ENCODE peak calls at places on chromosomes 7 and 10, in seven cellular contexts. I, U, E, D, G, N and J are unnamed samples.

GRCh38 chr7:112001089-112001826 is 204.9 kb downstream of the DOCK4 start:
- DNase-seq in I (no peak), U (no peak), E (peak), D (no peak), G (peak), N (no peak), J (no peak)

GRCh38 chr7:5622286-5622685 is 159.2 kb downstream of the RNF216 start:
- DNase-seq in I (no peak), U (no peak), E (no peak), D (no peak), G (no peak), N (no peak), J (no peak)

GRCh38 chr10:72379776-72380175 is 25.1 kb upstream of the DNAJB12 start:
- DNase-seq in I (no peak), U (no peak), E (no peak), D (no peak), G (no peak), N (no peak), J (no peak)

GRCh38 chr7:66047426-66047825 is 28.2 kb upstream of the ASL start:
- DNase-seq in I (no peak), U (no peak), E (peak), D (no peak), G (peak), N (no peak), J (peak)

GRCh38 chr7:106370542-106370941 is 85.8 kb upstream of the NAMPT start:
- DNase-seq in I (no peak), U (no peak), E (no peak), D (no peak), G (no peak), N (no peak), J (no peak)

GRCh38 chr7:149781921-149782320 is 8.5 kb upstream of the ZNF467 start:
- DNase-seq in I (no peak), U (no peak), E (no peak), D (no peak), G (no peak), N (no peak), J (no peak)

GRCh38 chr7:40544932-40545331 is 410.1 kb downstream of the SUGCT start:
- DNase-seq in I (no peak), U (no peak), E (no peak), D (no peak), G (no peak), N (no peak), J (no peak)

GRCh38 chr7:39811161-39811614 is 138.9 kb upstream of the CDK13 start:
- DNase-seq in I (no peak), U (no peak), E (no peak), D (no peak), G (peak), N (no peak), J (peak)

GRCh38 chr7:78020131-78020873 is 221.7 kb downstream of the PHTF2 start:
- DNase-seq in I (no peak), U (no peak), E (peak), D (no peak), G (peak), N (peak), J (no peak)

GRCh38 chr7:47355684-47356083 is 226.2 kb downstream of the TNS3 start:
- DNase-seq in I (no peak), U (no peak), E (no peak), D (no peak), G (no peak), N (no peak), J (no peak)

GRCh38 chr10:3132036-3133025 is 40.3 kb downstream of the PITRM1 start:
- DNase-seq in I (no peak), U (no peak), E (no peak), D (no peak), G (no peak), N (no peak), J (no peak)

GRCh38 chr10:74071151-74071550 is 73.2 kb downstream of the VCL start:
- DNase-seq in I (no peak), U (no peak), E (peak), D (no peak), G (peak), N (no peak), J (no peak)

GRCh38 chr10:131689016-131689415 is 211.8 kb upstream of the PPP2R2D start:
- DNase-seq in I (no peak), U (no peak), E (no peak), D (no peak), G (no peak), N (no peak), J (no peak)

GRCh38 chr7:24477807-24478655 is 95.2 kb upstream of the PALS2 start:
- DNase-seq in I (no peak), U (no peak), E (peak), D (no peak), G (peak), N (no peak), J (no peak)

GRCh38 chr7:36638140-36638539 is 86.2 kb downstream of the AOAH start:
- DNase-seq in I (no peak), U (no peak), E (no peak), D (no peak), G (no peak), N (no peak), J (no peak)

GRCh38 chr7:28958235-28958945 is at the start of gene TRIL:
- DNase-seq in I (no peak), U (no peak), E (no peak), D (peak), G (no peak), N (no peak), J (no peak)

GRCh38 chr7:151351967-151352366 is 10.4 kb downstream of the NUB1 start:
- DNase-seq in I (peak), U (peak), E (no peak), D (no peak), G (no peak), N (peak), J (no peak)

GRCh38 chr7:2635148-2635668 is 3.4 kb downstream of the TTYH3 start:
- DNase-seq in I (no peak), U (no peak), E (no peak), D (no peak), G (no peak), N (no peak), J (no peak)

GRCh38 chr10:128978211-128978610 is 488.8 kb upstream of the MGMT start:
- DNase-seq in I (no peak), U (no peak), E (no peak), D (no peak), G (no peak), N (no peak), J (no peak)